ENCODE peak calls at places on chromosomes 2 and 18, in ten cellular contexts. L is astrocyte of the hippocampus, E is GM12865, W is T-helper 17 cell, U is D341Med, D is heart right ventricle, J is AG08395, P is activated T-cell treated with anti-CD3 and anti-CD28 coated beads for 1 hour, X is DMS53, C is NCI-H1092. O is an unnamed sample.

GRCh38 chr2:166170356-166170755 is 42.5 kb upstream of the SCN1A start:
- DNase-seq in L (peak), D (no peak), P (no peak), J (no peak), U (no peak), W (no peak), C (no peak), E (peak), X (peak), O (peak)

GRCh38 chr2:61949458-61950107 is 44.1 kb downstream of the COMMD1 start:
- DNase-seq in P (no peak), U (no peak), D (no peak), L (peak), E (peak), J (no peak), W (no peak), X (peak), C (no peak), O (no peak)

GRCh38 chr2:63861220-63861822 is 19.6 kb downstream of the UGP2 start:
- DNase-seq in E (peak), L (peak), J (peak), D (no peak), W (peak), P (peak), X (peak), C (no peak), U (peak), O (peak)

GRCh38 chr18:61575419-61575818 is 242.2 kb downstream of the CDH20 start:
- DNase-seq in L (peak), J (peak), E (no peak), W (no peak), D (no peak), C (no peak), X (no peak), U (no peak), P (no peak), O (no peak)

GRCh38 chr2:48531141-48531648 is 1.2 kb downstream of the STON1 start:
- DNase-seq in X (no peak), D (no peak), U (no peak), C (no peak), E (no peak), L (peak), W (no peak), P (no peak), J (peak), O (peak)

GRCh38 chr2:112542974-112543760 is 902 bp downstream of the POLR1B start:
- DNase-seq in P (no peak), X (peak), E (peak), J (peak), C (no peak), D (no peak), U (peak), L (peak), W (no peak), O (peak)

GRCh38 chr2:166384774-166385173 is 9.0 kb upstream of the SCN9A start:
- DNase-seq in U (no peak), X (peak), P (no peak), J (peak), D (no peak), W (no peak), L (peak), C (no peak), E (peak), O (peak)

GRCh38 chr2:75729861-75730260 is 19.1 kb upstream of the GCFC2 start:
- DNase-seq in L (peak), C (no peak), U (no peak), W (no peak), J (no peak), X (peak), D (no peak), E (peak), P (no peak), O (peak)

GRCh38 chr2:43224571-43225092 is 1.8 kb downstream of the ZFP36L2 start:
- DNase-seq in J (no peak), E (peak), C (no peak), L (peak), W (peak), D (peak), X (no peak), P (peak), U (peak), O (no peak)

GRCh38 chr2:238864207-238865014 is 16.5 kb downstream of the TWIST2 start:
- DNase-seq in X (peak), P (no peak), E (no peak), J (peak), U (no peak), D (peak), W (no peak), C (peak), L (peak), O (peak)

GRCh38 chr18:41714872-41715271 is 240.2 kb upstream of the PIK3C3 start:
- DNase-seq in X (peak), P (no peak), L (no peak), D (no peak), U (no peak), J (no peak), W (no peak), C (no peak), E (no peak), O (no peak)

GRCh38 chr2:26144953-26145680 is 27.8 kb upstream of the GAREM2 start:
- DNase-seq in E (peak), J (peak), P (peak), U (peak), W (peak), D (peak), X (peak), L (peak), C (peak), O (peak)

GRCh38 chr18:8468911-8469310 is 140.3 kb upstream of the RAB12 start:
- DNase-seq in P (no peak), X (no peak), J (peak), E (no peak), D (no peak), C (no peak), U (no peak), L (peak), W (no peak), O (peak)

GRCh38 chr2:58098254-58099096 is 51.9 kb downstream of the VRK2 start:
- DNase-seq in E (no peak), P (no peak), U (no peak), C (no peak), L (no peak), X (no peak), J (no peak), D (no peak), W (no peak), O (peak)

GRCh38 chr2:20469595-20469994 is 22.7 kb downstream of the RHOB start:
- DNase-seq in L (no peak), E (no peak), W (no peak), P (no peak), U (no peak), D (no peak), C (no peak), J (no peak), X (no peak), O (no peak)

GRCh38 chr2:50648031-50648430 is 383.9 kb downstream of the NRXN1 start:
- DNase-seq in J (no peak), D (no peak), W (no peak), L (peak), P (no peak), E (no peak), C (no peak), U (no peak), X (no peak), O (no peak)

GRCh38 chr2:145598434-145598833 is 1078.5 kb upstream of the ZEB2 start:
- DNase-seq in P (no peak), J (no peak), W (no peak), C (no peak), U (no peak), L (no peak), D (no peak), E (no peak), X (no peak), O (peak)

GRCh38 chr2:211867845-211868361 is 670.7 kb downstream of the ERBB4 start:
- DNase-seq in X (peak), U (no peak), P (no peak), D (no peak), W (no peak), J (no peak), L (peak), C (no peak), E (peak), O (peak)

GRCh38 chr18:48459471-48459870 is 50.3 kb upstream of the ZBTB7C start:
- DNase-seq in U (no peak), J (no peak), E (no peak), W (no peak), C (no peak), X (no peak), P (no peak), D (no peak), L (no peak), O (no peak)

GRCh38 chr2:233240897-233241296 is 10.6 kb upstream of the ATG16L1 start:
- DNase-seq in X (no peak), P (no peak), J (no peak), E (peak), W (no peak), C (no peak), D (no peak), U (no peak), L (no peak), O (no peak)

O was measured in astrocyte of the spinal cord.